ENCODE peak calls at places on chromosome 11, in eight cellular contexts. One of them, this sample, is unnamed.

GRCh38 chr11:111469200-111469599 is 43.0 kb downstream of the BTG4 start:
- DNase-seq in PC-3: no peak
- DNase-seq in RWPE2: no peak
- DNase-seq in mucosa of descending colon: no peak
- DNase-seq in cardiac muscle cell: no peak
- DNase-seq in CD4-positive, alpha-beta memory T cell: no peak
- DNase-seq in Peyer's patch: no peak
- DNase-seq in naive thymus-derived CD4-positive, alpha-beta T cell: no peak
- DNase-seq in this sample: no peak

GRCh38 chr11:93080146-93080759 is 110.8 kb downstream of the MTNR1B start:
- DNase-seq in PC-3: no peak
- DNase-seq in RWPE2: no peak
- DNase-seq in mucosa of descending colon: no peak
- DNase-seq in cardiac muscle cell: no peak
- DNase-seq in CD4-positive, alpha-beta memory T cell: no peak
- DNase-seq in Peyer's patch: no peak
- DNase-seq in naive thymus-derived CD4-positive, alpha-beta T cell: no peak
- DNase-seq in this sample: no peak

GRCh38 chr11:34641456-34641855 is 20.6 kb downstream of the EHF start:
- DNase-seq in PC-3: peak; percentile 25
- DNase-seq in RWPE2: no peak
- DNase-seq in mucosa of descending colon: no peak
- DNase-seq in cardiac muscle cell: no peak
- DNase-seq in CD4-positive, alpha-beta memory T cell: no peak
- DNase-seq in Peyer's patch: no peak
- DNase-seq in naive thymus-derived CD4-positive, alpha-beta T cell: no peak
- DNase-seq in this sample: no peak

GRCh38 chr11:63536669-63537292 is at the start of gene PLAAT4:
- DNase-seq in PC-3: peak; percentile 41
- DNase-seq in RWPE2: no peak
- DNase-seq in mucosa of descending colon: no peak
- DNase-seq in cardiac muscle cell: peak; percentile 81
- DNase-seq in CD4-positive, alpha-beta memory T cell: peak; percentile 54
- DNase-seq in Peyer's patch: peak; percentile 74
- DNase-seq in naive thymus-derived CD4-positive, alpha-beta T cell: peak; percentile 64
- DNase-seq in this sample: peak; percentile 33

GRCh38 chr11:27012254-27012921 is 18.5 kb downstream of the FIBIN start:
- DNase-seq in PC-3: no peak
- DNase-seq in RWPE2: no peak
- DNase-seq in mucosa of descending colon: no peak
- DNase-seq in cardiac muscle cell: peak; percentile 76
- DNase-seq in CD4-positive, alpha-beta memory T cell: no peak
- DNase-seq in Peyer's patch: no peak
- DNase-seq in naive thymus-derived CD4-positive, alpha-beta T cell: no peak
- DNase-seq in this sample: no peak

GRCh38 chr11:132043714-132044113 is 673.3 kb downstream of the NTM start:
- DNase-seq in PC-3: no peak
- DNase-seq in RWPE2: no peak
- DNase-seq in mucosa of descending colon: no peak
- DNase-seq in cardiac muscle cell: no peak
- DNase-seq in CD4-positive, alpha-beta memory T cell: no peak
- DNase-seq in Peyer's patch: no peak
- DNase-seq in naive thymus-derived CD4-positive, alpha-beta T cell: no peak
- DNase-seq in this sample: no peak

GRCh38 chr11:11845551-11845950 is 3.8 kb downstream of the USP47 start:
- DNase-seq in PC-3: peak; percentile 25
- DNase-seq in RWPE2: no peak
- DNase-seq in mucosa of descending colon: no peak
- DNase-seq in cardiac muscle cell: no peak
- DNase-seq in CD4-positive, alpha-beta memory T cell: no peak
- DNase-seq in Peyer's patch: no peak
- DNase-seq in naive thymus-derived CD4-positive, alpha-beta T cell: no peak
- DNase-seq in this sample: no peak

GRCh38 chr11:132858203-132858602 is 674.1 kb downstream of the OPCML start:
- DNase-seq in PC-3: no peak
- DNase-seq in RWPE2: no peak
- DNase-seq in mucosa of descending colon: no peak
- DNase-seq in cardiac muscle cell: peak; percentile 62
- DNase-seq in CD4-positive, alpha-beta memory T cell: no peak
- DNase-seq in Peyer's patch: no peak
- DNase-seq in naive thymus-derived CD4-positive, alpha-beta T cell: no peak
- DNase-seq in this sample: no peak

GRCh38 chr11:74288161-74288560 is 23.3 kb downstream of the P4HA3 start:
- DNase-seq in PC-3: peak; percentile 97
- DNase-seq in RWPE2: no peak
- DNase-seq in mucosa of descending colon: no peak
- DNase-seq in cardiac muscle cell: peak; percentile 96
- DNase-seq in CD4-positive, alpha-beta memory T cell: no peak
- DNase-seq in Peyer's patch: no peak
- DNase-seq in naive thymus-derived CD4-positive, alpha-beta T cell: no peak
- DNase-seq in this sample: no peak

GRCh38 chr11:86811637-86812321 is 11.4 kb downstream of the PRSS23 start:
- DNase-seq in PC-3: peak; percentile 76
- DNase-seq in RWPE2: no peak
- DNase-seq in mucosa of descending colon: no peak
- DNase-seq in cardiac muscle cell: peak; percentile 59
- DNase-seq in CD4-positive, alpha-beta memory T cell: no peak
- DNase-seq in Peyer's patch: no peak
- DNase-seq in naive thymus-derived CD4-positive, alpha-beta T cell: no peak
- DNase-seq in this sample: no peak

GRCh38 chr11:2663506-2663905 is 36.3 kb downstream of the KCNQ1OT1 start:
- DNase-seq in PC-3: no peak
- DNase-seq in RWPE2: no peak
- DNase-seq in mucosa of descending colon: no peak
- DNase-seq in cardiac muscle cell: no peak
- DNase-seq in CD4-positive, alpha-beta memory T cell: no peak
- DNase-seq in Peyer's patch: peak; percentile 31
- DNase-seq in naive thymus-derived CD4-positive, alpha-beta T cell: no peak
- DNase-seq in this sample: no peak

GRCh38 chr11:8928981-8929615 is 3.6 kb downstream of the C11orf16 start:
- DNase-seq in PC-3: no peak
- DNase-seq in RWPE2: no peak
- DNase-seq in mucosa of descending colon: no peak
- DNase-seq in cardiac muscle cell: no peak
- DNase-seq in CD4-positive, alpha-beta memory T cell: no peak
- DNase-seq in Peyer's patch: no peak
- DNase-seq in naive thymus-derived CD4-positive, alpha-beta T cell: no peak
- DNase-seq in this sample: no peak

GRCh38 chr11:102850973-102851745 is 7.8 kb upstream of the MMP3 start:
- DNase-seq in PC-3: peak; percentile 94
- DNase-seq in RWPE2: no peak
- DNase-seq in mucosa of descending colon: no peak
- DNase-seq in cardiac muscle cell: peak; percentile 16
- DNase-seq in CD4-positive, alpha-beta memory T cell: no peak
- DNase-seq in Peyer's patch: peak; percentile 64
- DNase-seq in naive thymus-derived CD4-positive, alpha-beta T cell: no peak
- DNase-seq in this sample: no peak

GRCh38 chr11:108933630-108934029 is 268.8 kb downstream of the DDX10 start:
- DNase-seq in PC-3: peak; percentile 35
- DNase-seq in RWPE2: no peak
- DNase-seq in mucosa of descending colon: no peak
- DNase-seq in cardiac muscle cell: peak; percentile 67
- DNase-seq in CD4-positive, alpha-beta memory T cell: no peak
- DNase-seq in Peyer's patch: no peak
- DNase-seq in naive thymus-derived CD4-positive, alpha-beta T cell: no peak
- DNase-seq in this sample: no peak

GRCh38 chr11:62005231-62005661 is 37.8 kb upstream of the FTH1 start:
- DNase-seq in PC-3: no peak
- DNase-seq in RWPE2: no peak
- DNase-seq in mucosa of descending colon: no peak
- DNase-seq in cardiac muscle cell: peak; percentile 53
- DNase-seq in CD4-positive, alpha-beta memory T cell: no peak
- DNase-seq in Peyer's patch: peak; percentile 27
- DNase-seq in naive thymus-derived CD4-positive, alpha-beta T cell: no peak
- DNase-seq in this sample: no peak

GRCh38 chr11:3087821-3088800 is 30.9 kb upstream of the CARS1 start:
- DNase-seq in PC-3: peak; percentile 33
- DNase-seq in RWPE2: peak; percentile 52
- DNase-seq in mucosa of descending colon: no peak
- DNase-seq in cardiac muscle cell: no peak
- DNase-seq in CD4-positive, alpha-beta memory T cell: no peak
- DNase-seq in Peyer's patch: no peak
- DNase-seq in naive thymus-derived CD4-positive, alpha-beta T cell: no peak
- DNase-seq in this sample: no peak

GRCh38 chr11:23078289-23078971 is 218.2 kb upstream of the CCDC179 start:
- DNase-seq in PC-3: peak; percentile 65
- DNase-seq in RWPE2: no peak
- DNase-seq in mucosa of descending colon: no peak
- DNase-seq in cardiac muscle cell: peak; percentile 8
- DNase-seq in CD4-positive, alpha-beta memory T cell: no peak
- DNase-seq in Peyer's patch: no peak
- DNase-seq in naive thymus-derived CD4-positive, alpha-beta T cell: no peak
- DNase-seq in this sample: no peak

GRCh38 chr11:35516361-35516760 is 9.1 kb downstream of the PAMR1 start:
- DNase-seq in PC-3: no peak
- DNase-seq in RWPE2: no peak
- DNase-seq in mucosa of descending colon: no peak
- DNase-seq in cardiac muscle cell: no peak
- DNase-seq in CD4-positive, alpha-beta memory T cell: no peak
- DNase-seq in Peyer's patch: no peak
- DNase-seq in naive thymus-derived CD4-positive, alpha-beta T cell: no peak
- DNase-seq in this sample: no peak

GRCh38 chr11:122721201-122721963 is 65.9 kb downstream of the UBASH3B start:
- DNase-seq in PC-3: no peak
- DNase-seq in RWPE2: no peak
- DNase-seq in mucosa of descending colon: no peak
- DNase-seq in cardiac muscle cell: peak; percentile 34
- DNase-seq in CD4-positive, alpha-beta memory T cell: no peak
- DNase-seq in Peyer's patch: no peak
- DNase-seq in naive thymus-derived CD4-positive, alpha-beta T cell: no peak
- DNase-seq in this sample: no peak

GRCh38 chr11:104776501-104777170 is 121.6 kb downstream of the CASP12 start:
- DNase-seq in PC-3: peak; percentile 92
- DNase-seq in RWPE2: no peak
- DNase-seq in mucosa of descending colon: no peak
- DNase-seq in cardiac muscle cell: no peak
- DNase-seq in CD4-positive, alpha-beta memory T cell: no peak
- DNase-seq in Peyer's patch: no peak
- DNase-seq in naive thymus-derived CD4-positive, alpha-beta T cell: no peak
- DNase-seq in this sample: no peak
- H3K4me3 ChIP-seq in PC-3: no peak overlapping the region
- H3K4me3 ChIP-seq in RWPE2: no peak overlapping the region
- H3K4me3 ChIP-seq in mucosa of descending colon: no peak overlapping the region
- H3K4me3 ChIP-seq in cardiac muscle cell: no peak overlapping the region
- H3K4me3 ChIP-seq in CD4-positive, alpha-beta memory T cell: no peak overlapping the region
- H3K4me3 ChIP-seq in Peyer's patch: no peak overlapping the region
- H3K4me3 ChIP-seq in naive thymus-derived CD4-positive, alpha-beta T cell: no peak overlapping the region
- H3K4me3 ChIP-seq in this sample: no peak overlapping the region

DNA sequence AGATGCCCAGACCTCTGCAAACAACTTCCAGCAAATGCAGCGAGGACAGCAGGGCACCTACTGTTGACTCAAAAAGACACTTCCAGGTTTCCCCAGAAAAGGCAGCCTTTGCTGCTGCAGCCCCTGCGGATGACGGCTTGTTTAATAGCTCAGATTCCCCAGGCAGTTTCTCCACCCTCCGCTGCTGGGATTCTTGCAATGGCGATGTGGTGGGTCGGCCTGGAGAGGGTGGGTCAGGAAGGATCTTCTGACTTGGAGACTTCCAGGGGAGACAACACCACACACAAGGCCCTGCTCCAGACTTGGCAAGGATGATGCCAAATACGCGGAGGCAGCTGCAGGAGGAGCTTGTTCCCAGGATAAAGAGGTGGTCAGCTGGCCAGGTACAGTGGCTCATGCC is 17.9 kb upstream of the TREH start:
- DNase-seq in PC-3: no peak
- DNase-seq in RWPE2: no peak
- DNase-seq in mucosa of descending colon: no peak
- DNase-seq in cardiac muscle cell: no peak
- DNase-seq in CD4-positive, alpha-beta memory T cell: no peak
- DNase-seq in Peyer's patch: no peak
- DNase-seq in naive thymus-derived CD4-positive, alpha-beta T cell: no peak
- DNase-seq in this sample: no peak
- H3K4me1 ChIP-seq in PC-3: peaks cover under 1% of the 10 kb centered on the region
- H3K4me1 ChIP-seq in RWPE2: peaks cover 9% of the 10 kb centered on the region
- H3K4me1 ChIP-seq in mucosa of descending colon: peaks cover 6% of the 10 kb centered on the region
- H3K4me1 ChIP-seq in cardiac muscle cell: no peaks in the 10 kb centered on the region
- H3K4me1 ChIP-seq in CD4-positive, alpha-beta memory T cell: peaks cover 85% of the 10 kb centered on the region
- H3K4me1 ChIP-seq in Peyer's patch: no peaks in the 10 kb centered on the region
- H3K4me1 ChIP-seq in naive thymus-derived CD4-positive, alpha-beta T cell: peaks cover 60% of the 10 kb centered on the region
- H3K4me1 ChIP-seq in this sample: no peaks in the 10 kb centered on the region

GRCh38 chr11:19060629-19061028 is at the start of gene MRGPRX2:
- DNase-seq in PC-3: no peak
- DNase-seq in RWPE2: no peak
- DNase-seq in mucosa of descending colon: no peak
- DNase-seq in cardiac muscle cell: peak; percentile 15
- DNase-seq in CD4-positive, alpha-beta memory T cell: no peak
- DNase-seq in Peyer's patch: no peak
- DNase-seq in naive thymus-derived CD4-positive, alpha-beta T cell: no peak
- DNase-seq in this sample: no peak

GRCh38 chr11:19055905-19056304 is 4.6 kb downstream of the MRGPRX2 start:
- DNase-seq in PC-3: no peak
- DNase-seq in RWPE2: no peak
- DNase-seq in mucosa of descending colon: no peak
- DNase-seq in cardiac muscle cell: no peak
- DNase-seq in CD4-positive, alpha-beta memory T cell: no peak
- DNase-seq in Peyer's patch: no peak
- DNase-seq in naive thymus-derived CD4-positive, alpha-beta T cell: no peak
- DNase-seq in this sample: no peak

GRCh38 chr11:19050281-19050680 is 10.2 kb downstream of the MRGPRX2 start:
- DNase-seq in PC-3: no peak
- DNase-seq in RWPE2: no peak
- DNase-seq in mucosa of descending colon: no peak
- DNase-seq in cardiac muscle cell: no peak
- DNase-seq in CD4-positive, alpha-beta memory T cell: no peak
- DNase-seq in Peyer's patch: no peak
- DNase-seq in naive thymus-derived CD4-positive, alpha-beta T cell: no peak
- DNase-seq in this sample: no peak

GRCh38 chr11:19053909-19054308 is 6.6 kb downstream of the MRGPRX2 start:
- DNase-seq in PC-3: no peak
- DNase-seq in RWPE2: no peak
- DNase-seq in mucosa of descending colon: no peak
- DNase-seq in cardiac muscle cell: no peak
- DNase-seq in CD4-positive, alpha-beta memory T cell: no peak
- DNase-seq in Peyer's patch: no peak
- DNase-seq in naive thymus-derived CD4-positive, alpha-beta T cell: no peak
- DNase-seq in this sample: no peak

DNA sequence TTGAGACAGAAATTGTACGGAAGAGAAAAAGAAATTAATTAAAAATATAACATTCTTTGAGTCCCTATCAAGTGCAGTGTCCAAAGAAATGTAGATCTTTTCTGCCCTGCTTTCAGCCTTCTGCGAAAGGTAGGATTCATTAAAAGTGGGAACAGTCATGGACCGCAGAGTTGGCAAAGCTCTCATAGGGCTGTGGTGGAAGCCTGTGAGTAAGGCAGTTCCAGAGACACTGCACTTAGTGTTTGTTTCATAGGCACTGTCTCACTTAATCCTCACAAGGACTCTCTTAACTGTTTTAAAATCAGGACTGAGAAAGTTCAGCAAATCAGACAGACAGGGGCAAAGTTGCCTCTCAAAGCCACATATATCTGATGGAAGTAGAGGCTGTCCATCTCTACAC is 5.5 kb downstream of the MRGPRX2 start:
- DNase-seq in PC-3: peak; percentile 44
- DNase-seq in RWPE2: no peak
- DNase-seq in mucosa of descending colon: no peak
- DNase-seq in cardiac muscle cell: no peak
- DNase-seq in CD4-positive, alpha-beta memory T cell: no peak
- DNase-seq in Peyer's patch: no peak
- DNase-seq in naive thymus-derived CD4-positive, alpha-beta T cell: no peak
- DNase-seq in this sample: no peak
- H3K4me3 ChIP-seq in PC-3: no peak overlapping the region
- H3K4me3 ChIP-seq in RWPE2: no peak overlapping the region
- H3K4me3 ChIP-seq in mucosa of descending colon: no peak overlapping the region
- H3K4me3 ChIP-seq in cardiac muscle cell: no peak overlapping the region
- H3K4me3 ChIP-seq in CD4-positive, alpha-beta memory T cell: no peak overlapping the region
- H3K4me3 ChIP-seq in Peyer's patch: no peak overlapping the region
- H3K4me3 ChIP-seq in naive thymus-derived CD4-positive, alpha-beta T cell: no peak overlapping the region
- H3K4me3 ChIP-seq in this sample: no peak overlapping the region

GRCh38 chr11:24161587-24161986 is 335.3 kb upstream of the LUZP2 start:
- DNase-seq in PC-3: no peak
- DNase-seq in RWPE2: no peak
- DNase-seq in mucosa of descending colon: no peak
- DNase-seq in cardiac muscle cell: no peak
- DNase-seq in CD4-positive, alpha-beta memory T cell: no peak
- DNase-seq in Peyer's patch: no peak
- DNase-seq in naive thymus-derived CD4-positive, alpha-beta T cell: no peak
- DNase-seq in this sample: no peak
- H3K4me1 ChIP-seq in PC-3: no peaks in the 10 kb centered on the region
- H3K4me1 ChIP-seq in RWPE2: no peaks in the 10 kb centered on the region
- H3K4me1 ChIP-seq in mucosa of descending colon: no peaks in the 10 kb centered on the region
- H3K4me1 ChIP-seq in cardiac muscle cell: no peaks in the 10 kb centered on the region
- H3K4me1 ChIP-seq in CD4-positive, alpha-beta memory T cell: no peaks in the 10 kb centered on the region
- H3K4me1 ChIP-seq in Peyer's patch: no peaks in the 10 kb centered on the region
- H3K4me1 ChIP-seq in naive thymus-derived CD4-positive, alpha-beta T cell: no peaks in the 10 kb centered on the region
- H3K4me1 ChIP-seq in this sample: no peaks in the 10 kb centered on the region

This sample was measured in tibial artery.